ENCODE peak calls at places on chromosome 14, in seven cellular contexts. One of them, this sample, is unnamed.

GRCh38 chr14:81209187-81209836 is 11.4 kb downstream of the GTF2A1 start:
- DNase-seq in pancreas: no peak
- DNase-seq in heart right ventricle: no peak
- DNase-seq in HFF-Myc: no peak
- DNase-seq in A549: no peak
- DNase-seq in brain microvascular endothelial cell: peak
- DNase-seq in HCT116: no peak
- DNase-seq in this sample: no peak

GRCh38 chr14:97177016-97177415 is 379.8 kb downstream of the VRK1 start:
- DNase-seq in brain microvascular endothelial cell: no peak
- DNase-seq in HCT116: peak
- DNase-seq in heart right ventricle: no peak
- DNase-seq in pancreas: no peak
- DNase-seq in A549: peak
- DNase-seq in HFF-Myc: no peak
- DNase-seq in this sample: no peak

GRCh38 chr14:63164108-63164683 is 40.0 kb upstream of the RHOJ start:
- DNase-seq in A549: no peak
- DNase-seq in heart right ventricle: no peak
- DNase-seq in brain microvascular endothelial cell: peak
- DNase-seq in pancreas: no peak
- DNase-seq in HCT116: no peak
- DNase-seq in HFF-Myc: no peak
- DNase-seq in this sample: no peak

GRCh38 chr14:58731465-58732330 is 93.9 kb downstream of the DACT1 start:
- DNase-seq in brain microvascular endothelial cell: peak
- DNase-seq in pancreas: no peak
- DNase-seq in HFF-Myc: peak
- DNase-seq in A549: peak
- DNase-seq in HCT116: peak
- DNase-seq in heart right ventricle: no peak
- DNase-seq in this sample: peak

GRCh38 chr14:40630471-40630870 is 976.2 kb upstream of the LRFN5 start:
- DNase-seq in heart right ventricle: no peak
- DNase-seq in HCT116: no peak
- DNase-seq in brain microvascular endothelial cell: no peak
- DNase-seq in A549: no peak
- DNase-seq in HFF-Myc: no peak
- DNase-seq in pancreas: no peak
- DNase-seq in this sample: no peak

GRCh38 chr14:60651936-60652673 is 2.8 kb upstream of the SIX1 start:
- DNase-seq in HCT116: no peak
- DNase-seq in brain microvascular endothelial cell: no peak
- DNase-seq in HFF-Myc: no peak
- DNase-seq in pancreas: no peak
- DNase-seq in heart right ventricle: no peak
- DNase-seq in A549: no peak
- DNase-seq in this sample: no peak

GRCh38 chr14:49659526-49660455 is 24.7 kb upstream of the DNAAF2 start:
- DNase-seq in heart right ventricle: no peak
- DNase-seq in brain microvascular endothelial cell: no peak
- DNase-seq in A549: peak
- DNase-seq in pancreas: no peak
- DNase-seq in HCT116: no peak
- DNase-seq in HFF-Myc: no peak
- DNase-seq in this sample: no peak

GRCh38 chr14:102201369-102201748 is 61.7 kb downstream of the WDR20 start:
- DNase-seq in pancreas: no peak
- DNase-seq in heart right ventricle: no peak
- DNase-seq in HCT116: no peak
- DNase-seq in HFF-Myc: no peak
- DNase-seq in A549: no peak
- DNase-seq in brain microvascular endothelial cell: no peak
- DNase-seq in this sample: no peak

GRCh38 chr14:59320771-59321170 is 132.3 kb downstream of the DAAM1 start:
- DNase-seq in A549: no peak
- DNase-seq in HCT116: no peak
- DNase-seq in brain microvascular endothelial cell: no peak
- DNase-seq in HFF-Myc: no peak
- DNase-seq in heart right ventricle: no peak
- DNase-seq in pancreas: no peak
- DNase-seq in this sample: no peak

GRCh38 chr14:54981698-54982097 is 45.2 kb downstream of the WDHD1 start:
- DNase-seq in pancreas: no peak
- DNase-seq in brain microvascular endothelial cell: no peak
- DNase-seq in A549: peak
- DNase-seq in HFF-Myc: no peak
- DNase-seq in HCT116: no peak
- DNase-seq in heart right ventricle: no peak
- DNase-seq in this sample: no peak

GRCh38 chr14:33451211-33451610 is 499.7 kb downstream of the EGLN3 start:
- DNase-seq in A549: no peak
- DNase-seq in pancreas: no peak
- DNase-seq in brain microvascular endothelial cell: no peak
- DNase-seq in HFF-Myc: no peak
- DNase-seq in heart right ventricle: peak
- DNase-seq in HCT116: no peak
- DNase-seq in this sample: no peak

GRCh38 chr14:55354500-55354899 is 57.1 kb downstream of the ATG14 start:
- DNase-seq in heart right ventricle: peak
- DNase-seq in pancreas: no peak
- DNase-seq in brain microvascular endothelial cell: peak
- DNase-seq in HCT116: peak
- DNase-seq in HFF-Myc: no peak
- DNase-seq in A549: peak
- DNase-seq in this sample: no peak

GRCh38 chr14:86944434-86944833 is 1048.5 kb downstream of the GALC start:
- DNase-seq in A549: no peak
- DNase-seq in pancreas: no peak
- DNase-seq in HCT116: no peak
- DNase-seq in brain microvascular endothelial cell: no peak
- DNase-seq in HFF-Myc: no peak
- DNase-seq in heart right ventricle: no peak
- DNase-seq in this sample: no peak

GRCh38 chr14:75298187-75298985 is 19.8 kb downstream of the FOS start:
- DNase-seq in pancreas: no peak
- DNase-seq in heart right ventricle: no peak
- DNase-seq in HCT116: no peak
- DNase-seq in HFF-Myc: no peak
- DNase-seq in brain microvascular endothelial cell: no peak
- DNase-seq in A549: no peak
- DNase-seq in this sample: no peak

GRCh38 chr14:88614218-88614907 is 51.5 kb downstream of the ZC3H14 start:
- DNase-seq in pancreas: no peak
- DNase-seq in HFF-Myc: no peak
- DNase-seq in brain microvascular endothelial cell: peak
- DNase-seq in heart right ventricle: no peak
- DNase-seq in HCT116: no peak
- DNase-seq in A549: no peak
- DNase-seq in this sample: peak

GRCh38 chr14:44701563-44702263 is 194.6 kb upstream of the FSCB start:
- DNase-seq in HFF-Myc: no peak
- DNase-seq in A549: no peak
- DNase-seq in heart right ventricle: no peak
- DNase-seq in HCT116: no peak
- DNase-seq in brain microvascular endothelial cell: no peak
- DNase-seq in pancreas: no peak
- DNase-seq in this sample: no peak

GRCh38 chr14:94465042-94465441 is 11.0 kb downstream of the SERPINA9 start:
- DNase-seq in heart right ventricle: no peak
- DNase-seq in HCT116: no peak
- DNase-seq in HFF-Myc: no peak
- DNase-seq in A549: no peak
- DNase-seq in pancreas: no peak
- DNase-seq in brain microvascular endothelial cell: no peak
- DNase-seq in this sample: no peak

GRCh38 chr14:85607571-85608219 is 77.8 kb downstream of the FLRT2 start:
- DNase-seq in pancreas: no peak
- DNase-seq in A549: peak
- DNase-seq in brain microvascular endothelial cell: peak
- DNase-seq in HCT116: no peak
- DNase-seq in heart right ventricle: no peak
- DNase-seq in HFF-Myc: peak
- DNase-seq in this sample: peak

GRCh38 chr14:59069455-59069854 is 119.0 kb upstream of the DAAM1 start:
- DNase-seq in HFF-Myc: no peak
- DNase-seq in pancreas: no peak
- DNase-seq in A549: no peak
- DNase-seq in HCT116: no peak
- DNase-seq in brain microvascular endothelial cell: no peak
- DNase-seq in heart right ventricle: no peak
- DNase-seq in this sample: no peak

GRCh38 chr14:105379946-105380345 is 18.4 kb upstream of the TEX22 start:
- DNase-seq in heart right ventricle: no peak
- DNase-seq in HFF-Myc: no peak
- DNase-seq in brain microvascular endothelial cell: no peak
- DNase-seq in pancreas: peak
- DNase-seq in A549: no peak
- DNase-seq in HCT116: no peak
- DNase-seq in this sample: no peak

GRCh38 chr14:88993946-88994345 is 169.5 kb downstream of the TTC8 start:
- DNase-seq in A549: peak
- DNase-seq in heart right ventricle: no peak
- DNase-seq in HCT116: no peak
- DNase-seq in pancreas: no peak
- DNase-seq in brain microvascular endothelial cell: peak
- DNase-seq in HFF-Myc: no peak
- DNase-seq in this sample: no peak

GRCh38 chr14:38589747-38590350 is 334.0 kb upstream of the CLEC14A start:
- DNase-seq in heart right ventricle: no peak
- DNase-seq in HCT116: no peak
- DNase-seq in brain microvascular endothelial cell: no peak
- DNase-seq in HFF-Myc: no peak
- DNase-seq in pancreas: no peak
- DNase-seq in A549: no peak
- DNase-seq in this sample: no peak

DNA sequence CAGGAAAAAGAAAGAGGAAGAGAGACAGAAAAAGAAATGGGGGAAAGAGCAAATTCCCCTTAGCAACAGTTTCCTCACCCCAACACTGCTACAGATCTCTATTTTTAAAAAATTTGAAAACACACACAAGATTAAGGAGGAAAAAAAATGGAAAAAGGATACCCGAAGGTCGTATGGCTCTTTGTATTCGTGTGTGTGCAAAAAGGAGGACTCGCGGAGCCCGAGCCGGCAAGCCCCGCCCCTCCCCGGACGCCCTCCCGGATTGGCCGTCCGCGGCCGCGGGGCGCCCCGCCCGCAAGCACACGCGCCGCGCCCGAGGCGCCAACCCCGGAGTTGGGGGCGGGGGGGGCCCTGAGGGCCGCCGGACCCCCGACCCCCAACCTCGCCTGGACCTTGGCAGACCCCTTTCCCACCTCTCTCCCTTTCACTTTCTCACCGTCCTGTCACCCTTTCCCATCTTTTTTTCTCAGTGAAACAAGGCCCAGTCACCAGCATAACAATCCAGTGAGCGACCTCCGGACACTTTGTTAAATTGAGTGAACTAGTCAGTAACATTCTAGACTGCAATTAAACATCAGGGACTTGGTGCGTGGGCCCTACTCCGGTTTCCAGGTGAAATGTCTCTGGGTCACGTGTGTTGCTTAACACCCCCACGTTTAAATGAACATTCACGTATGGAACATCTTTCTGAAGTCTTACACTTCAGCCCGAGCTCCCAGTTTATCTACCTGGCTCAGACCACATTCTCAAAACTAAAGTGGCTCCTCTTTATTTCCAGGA is at the start of gene C14orf93:
- DNase-seq in brain microvascular endothelial cell: peak
- DNase-seq in heart right ventricle: peak
- DNase-seq in HFF-Myc: no peak
- DNase-seq in pancreas: peak
- DNase-seq in A549: peak
- DNase-seq in HCT116: no peak
- DNase-seq in this sample: no peak
- TF ChIP-seq CTCF in brain microvascular endothelial cell: no peak
- TF ChIP-seq CTCF in heart right ventricle: no peak
- TF ChIP-seq CTCF in HFF-Myc: no peak
- TF ChIP-seq CTCF in pancreas: no peak
- TF ChIP-seq CTCF in A549: no peak
- TF ChIP-seq CTCF in HCT116: no peak
- TF ChIP-seq CTCF in this sample: no peak

DNA sequence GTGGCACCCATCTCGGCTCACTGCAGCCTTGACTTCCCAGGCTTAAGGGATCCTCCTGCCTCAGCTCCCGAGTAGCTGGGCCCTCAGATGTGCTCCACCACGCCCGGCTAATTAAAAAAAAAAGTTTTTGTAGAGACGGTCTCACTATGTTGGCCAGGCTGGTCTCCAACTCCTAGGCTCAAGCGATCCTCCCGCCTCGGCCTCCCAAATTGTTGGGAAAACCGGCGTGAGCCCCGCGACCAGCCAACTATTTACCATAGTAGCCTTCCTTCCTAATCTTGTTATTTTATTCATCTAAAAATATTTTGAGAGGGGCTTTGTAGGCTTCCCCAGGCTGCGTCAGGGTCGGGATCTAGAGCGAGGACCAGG is 25.4 kb upstream of the YY1 start:
- DNase-seq in HFF-Myc: no peak
- DNase-seq in HCT116: no peak
- DNase-seq in heart right ventricle: no peak
- DNase-seq in brain microvascular endothelial cell: no peak
- DNase-seq in A549: no peak
- DNase-seq in pancreas: no peak
- DNase-seq in this sample: no peak
- H3K4me3 ChIP-seq in HFF-Myc: peak
- H3K4me3 ChIP-seq in HCT116: peak
- H3K4me3 ChIP-seq in heart right ventricle: peak
- H3K4me3 ChIP-seq in brain microvascular endothelial cell: peak
- H3K4me3 ChIP-seq in A549: peak
- H3K4me3 ChIP-seq in pancreas: peak
- H3K4me3 ChIP-seq in this sample: peak

DNA sequence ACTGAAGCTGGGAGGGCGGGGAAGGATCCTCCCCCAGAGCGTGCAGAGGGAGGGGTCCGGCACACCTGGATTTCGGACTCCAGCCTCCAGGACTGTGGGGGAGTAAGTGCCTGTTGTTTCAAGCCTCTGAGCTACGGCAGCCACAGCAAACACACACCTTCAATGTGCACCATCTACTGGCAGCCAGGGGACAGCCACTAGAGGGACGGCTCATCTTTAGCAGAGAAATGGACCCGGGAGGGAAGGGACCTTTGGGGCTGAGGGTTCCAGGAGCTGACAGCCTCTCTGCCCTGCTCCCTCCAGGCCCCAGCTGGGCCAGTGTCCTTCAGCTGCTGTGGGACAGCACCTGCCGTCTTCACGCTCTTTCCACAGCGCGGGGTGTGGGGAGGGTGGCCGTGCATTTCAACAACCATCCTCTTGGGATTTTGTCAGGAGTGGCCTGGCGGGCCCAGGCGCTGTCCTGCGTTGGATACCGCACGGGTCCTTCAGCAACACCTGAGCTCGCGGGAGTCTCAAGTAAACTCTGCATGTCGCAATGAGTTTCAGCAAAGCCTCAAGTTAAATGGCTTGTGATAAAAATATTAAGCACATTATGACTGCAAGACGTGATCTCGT is 209.2 kb upstream of the C14orf180 start:
- DNase-seq in heart right ventricle: peak
- DNase-seq in A549: peak
- DNase-seq in brain microvascular endothelial cell: no peak
- DNase-seq in pancreas: peak
- DNase-seq in HCT116: peak
- DNase-seq in HFF-Myc: no peak
- DNase-seq in this sample: no peak
- TF ChIP-seq CTCF in heart right ventricle: peak
- TF ChIP-seq CTCF in A549: peak
- TF ChIP-seq CTCF in brain microvascular endothelial cell: peak
- TF ChIP-seq CTCF in pancreas: no peak
- TF ChIP-seq CTCF in HCT116: peak
- TF ChIP-seq CTCF in HFF-Myc: no peak
- TF ChIP-seq CTCF in this sample: no peak

GRCh38 chr14:69820991-69821390 is 23.9 kb upstream of the SLC10A1 start:
- DNase-seq in brain microvascular endothelial cell: no peak
- DNase-seq in A549: no peak
- DNase-seq in HFF-Myc: no peak
- DNase-seq in HCT116: no peak
- DNase-seq in heart right ventricle: no peak
- DNase-seq in pancreas: no peak
- DNase-seq in this sample: no peak
- H3K4me3 ChIP-seq in brain microvascular endothelial cell: no peak
- H3K4me3 ChIP-seq in A549: no peak
- H3K4me3 ChIP-seq in HFF-Myc: no peak
- H3K4me3 ChIP-seq in HCT116: no peak
- H3K4me3 ChIP-seq in heart right ventricle: no peak
- H3K4me3 ChIP-seq in pancreas: no peak
- H3K4me3 ChIP-seq in this sample: no peak

This sample was measured in AG09309.